ENCODE peak calls at places on chromosomes 11 and 22, in seven cellular contexts. S is HAP-1; O is foreskin fibroblast; B is hepatocyte; G is CD8-positive, alpha-beta memory T cell; V is lower lobe of right lung; T is cardiac fibroblast. Z is an unnamed sample.

GRCh38 chr11:2265396-2265795 is 5.0 kb downstream of the ASCL2 start:
- DNase-seq in S (no peak), O (no peak), B (no peak), G (no peak), V (peak; percentile 68), T (no peak), Z (no peak)

GRCh38 chr11:19437760-19438159 is 197.0 kb upstream of the E2F8 start:
- DNase-seq in S (no peak), O (peak; percentile 56), B (no peak), G (no peak), V (no peak), T (peak; percentile 74), Z (peak; percentile 94)

GRCh38 chr22:47544696-47545095 is 782.2 kb downstream of the TBC1D22A start:
- DNase-seq in S (no peak), O (no peak), B (no peak), G (no peak), V (no peak), T (no peak), Z (no peak)

GRCh38 chr11:13119928-13120520 is 110.9 kb downstream of the RASSF10 start:
- DNase-seq in S (no peak), O (no peak), B (no peak), G (no peak), V (no peak), T (no peak), Z (no peak)

GRCh38 chr22:24185001-24185500 is 3.8 kb downstream of the SUSD2 start:
- DNase-seq in S (no peak), O (no peak), B (no peak), G (peak; percentile 46), V (peak; percentile 44), T (no peak), Z (no peak)

GRCh38 chr11:14971865-14972580 is at the start of gene CALCA:
- DNase-seq in S (no peak), O (no peak), B (no peak), G (no peak), V (no peak), T (no peak), Z (no peak)

GRCh38 chr22:36197601-36198146 is 3.9 kb downstream of the APOL4 start:
- DNase-seq in S (no peak), O (no peak), B (peak; percentile 36), G (no peak), V (no peak), T (peak; percentile 22), Z (no peak)

GRCh38 chr22:39478461-39478860 is 21.6 kb downstream of the MGAT3 start:
- DNase-seq in S (peak; percentile 69), O (no peak), B (peak; percentile 71), G (no peak), V (no peak), T (no peak), Z (no peak)

GRCh38 chr11:114822038-114822437 is 143.7 kb downstream of the NXPE2 start:
- DNase-seq in S (no peak), O (no peak), B (no peak), G (no peak), V (no peak), T (no peak), Z (no peak)

GRCh38 chr11:86632499-86633269 is 39.7 kb downstream of the ME3 start:
- DNase-seq in S (no peak), O (peak; percentile 99), B (peak; percentile 67), G (no peak), V (no peak), T (peak; percentile 88), Z (peak; percentile 96)

GRCh38 chr11:122850076-122850631 is 11.9 kb downstream of the CRTAM start:
- DNase-seq in S (no peak), O (peak; percentile 10), B (peak; percentile 10), G (peak; percentile 79), V (no peak), T (peak; percentile 42), Z (peak; percentile 69)

GRCh38 chr11:11782532-11783110 is 59.2 kb upstream of the USP47 start:
- DNase-seq in S (no peak), O (no peak), B (no peak), G (no peak), V (peak; percentile 51), T (no peak), Z (peak; percentile 51)

GRCh38 chr11:66309475-66309874 is 7.4 kb downstream of the CD248 start:
- DNase-seq in S (no peak), O (no peak), B (no peak), G (no peak), V (no peak), T (no peak), Z (no peak)

GRCh38 chr11:79449040-79449439 is 8.2 kb upstream of the TENM4 start:
- DNase-seq in S (no peak), O (no peak), B (no peak), G (no peak), V (no peak), T (no peak), Z (no peak)

GRCh38 chr22:40215266-40215665 is 37.5 kb downstream of the TNRC6B start:
- DNase-seq in S (no peak), O (peak; percentile 18), B (no peak), G (no peak), V (peak; percentile 68), T (peak; percentile 15), Z (peak; percentile 17)

GRCh38 chr11:96337541-96338530 is 5.2 kb downstream of the MAML2 start:
- DNase-seq in S (peak; percentile 64), O (no peak), B (peak; percentile 52), G (no peak), V (no peak), T (peak; percentile 61), Z (no peak)

GRCh38 chr11:96341237-96342130 is 1.5 kb downstream of the MAML2 start:
- DNase-seq in S (peak; percentile 43), O (no peak), B (peak; percentile 57), G (peak; percentile 84), V (peak; percentile 70), T (peak; percentile 74), Z (no peak)

GRCh38 chr11:96340555-96340885 is 2.5 kb downstream of the MAML2 start:
- DNase-seq in S (no peak), O (no peak), B (no peak), G (no peak), V (no peak), T (peak; percentile 63), Z (no peak)

GRCh38 chr11:96339704-96340554 is 3.1 kb downstream of the MAML2 start:
- DNase-seq in S (no peak), O (no peak), B (no peak), G (no peak), V (no peak), T (peak; percentile 34), Z (no peak)

GRCh38 chr11:96338910-96339703 is 3.9 kb downstream of the MAML2 start:
- DNase-seq in S (no peak), O (peak; percentile 70), B (no peak), G (peak; percentile 55), V (peak; percentile 70), T (peak; percentile 76), Z (peak; percentile 90)
- H3K4me3 ChIP-seq in S (no peak overlapping the region), O (peak overlapping the region; percentile 86), B (no peak overlapping the region), G (peak overlapping the region; percentile 99), V (peak overlapping the region; percentile 82), T (peak overlapping the region; percentile 66), Z (no peak overlapping the region)

DNA sequence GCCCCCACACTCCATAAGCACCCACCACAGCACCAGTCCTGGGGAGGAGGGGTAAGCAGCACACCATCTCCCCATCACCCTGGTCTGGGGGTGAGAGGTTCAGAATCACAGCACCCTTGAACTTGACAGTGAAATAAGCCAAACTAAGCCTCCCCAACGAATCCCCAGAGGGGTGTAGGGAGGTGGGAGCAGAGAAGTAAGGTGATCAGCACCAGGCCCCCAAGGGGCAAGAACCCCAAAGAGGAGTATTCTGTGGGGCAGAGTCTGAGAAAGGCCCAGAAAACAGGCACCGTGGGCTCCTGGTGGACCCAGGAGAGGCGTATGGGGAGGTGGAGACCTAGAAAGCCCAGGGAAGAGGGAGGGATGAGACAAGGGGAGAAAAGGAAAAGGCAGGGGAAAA is 30.9 kb downstream of the ARAP1 start:
- DNase-seq in S (no peak), O (no peak), B (no peak), G (no peak), V (no peak), T (no peak), Z (no peak)
- H3K4me3 ChIP-seq in S (peak overlapping the region; percentile 22), O (peak overlapping the region; percentile 64), B (peak overlapping the region; percentile 19), G (peak overlapping the region; percentile 81), V (peak overlapping the region; percentile 79), T (peak overlapping the region; percentile 71), Z (peak overlapping the region; percentile 52)

GRCh38 chr11:77206264-77207018 is 78.4 kb downstream of the MYO7A start:
- DNase-seq in S (no peak), O (no peak), B (no peak), G (peak; percentile 12), V (no peak), T (no peak), Z (no peak)
- H3K4me3 ChIP-seq in S (no peak overlapping the region), O (no peak overlapping the region), B (no peak overlapping the region), G (no peak overlapping the region), V (no peak overlapping the region), T (no peak overlapping the region), Z (no peak overlapping the region)

GRCh38 chr22:31038686-31039085 is 42.4 kb upstream of the SMTN start:
- DNase-seq in S (no peak), O (no peak), B (no peak), G (no peak), V (no peak), T (no peak), Z (no peak)

GRCh38 chr22:31040542-31041398 is 40.3 kb upstream of the SMTN start:
- DNase-seq in S (no peak), O (no peak), B (no peak), G (no peak), V (no peak), T (no peak), Z (no peak)

GRCh38 chr22:31039393-31039792 is 41.7 kb upstream of the SMTN start:
- DNase-seq in S (no peak), O (peak; percentile 67), B (no peak), G (no peak), V (no peak), T (peak; percentile 59), Z (no peak)

GRCh38 chr22:31036671-31037550 is 44.2 kb upstream of the SMTN start:
- DNase-seq in S (no peak), O (peak; percentile 47), B (no peak), G (peak; percentile 19), V (no peak), T (peak; percentile 49), Z (peak; percentile 61)
- H3K4me3 ChIP-seq in S (no peak overlapping the region), O (peak overlapping the region; percentile 46), B (no peak overlapping the region), G (no peak overlapping the region), V (no peak overlapping the region), T (peak overlapping the region; percentile 19), Z (no peak overlapping the region)

GRCh38 chr11:64357904-64358535 is 942 bp upstream of the RPS6KA4 start:
- DNase-seq in S (no peak), O (no peak), B (peak; percentile 73), G (peak; percentile 60), V (no peak), T (peak; percentile 19), Z (peak; percentile 83)
- H3K4me3 ChIP-seq in S (peak overlapping the region; percentile 61), O (peak overlapping the region; percentile 60), B (peak overlapping the region; percentile 88), G (peak overlapping the region; percentile 71), V (peak overlapping the region; percentile 91), T (peak overlapping the region; percentile 50), Z (peak overlapping the region; percentile 95)

Z was measured in bronchial epithelial cell.